ENCODE peak calls at places on chromosomes 2 and 18, in six cellular contexts. W is transverse colon; Y is H1; O is heart left ventricle; G is CD8-positive, alpha-beta T cell; S is PC-9. F is an unnamed sample. For H3K27me3, the result is how much of the 10 kb centered on the place peaks cover.

GRCh38 chr2:235829726-235830125 is 335.9 kb downstream of the AGAP1 start:
- DNase-seq in W (no peak), Y (no peak), O (no peak), G (no peak), S (no peak), F (no peak)

GRCh38 chr2:3242747-3243369 is 134.8 kb downstream of the EIPR1 start:
- DNase-seq in W (no peak), Y (no peak), O (no peak), G (no peak), S (no peak), F (peak)

GRCh38 chr2:26316041-26316440 is 29.9 kb upstream of the SELENOI start:
- DNase-seq in W (no peak), Y (no peak), O (no peak), G (no peak), S (no peak), F (no peak)

GRCh38 chr2:85578243-85579180 is 1.1 kb downstream of the VAMP8 start:
- DNase-seq in W (peak), Y (no peak), O (peak), G (no peak), S (peak), F (no peak)

GRCh38 chr2:97645700-97646629 is at the start of gene COX5B:
- DNase-seq in W (peak), Y (peak), O (peak), G (peak), S (peak), F (peak)

GRCh38 chr2:1499033-1499795 is 86.0 kb downstream of the TPO start:
- DNase-seq in W (no peak), Y (no peak), O (no peak), G (no peak), S (no peak), F (no peak)

GRCh38 chr2:31004252-31004651 is 134.0 kb downstream of the GALNT14 start:
- DNase-seq in W (no peak), Y (no peak), O (no peak), G (no peak), S (no peak), F (no peak)

GRCh38 chr2:111122631-111123421 is 2.1 kb downstream of the BCL2L11 start:
- DNase-seq in W (peak), Y (no peak), O (peak), G (no peak), S (peak), F (peak)

GRCh38 chr2:3801506-3801905 is 98.1 kb downstream of the DCDC2C start:
- DNase-seq in W (no peak), Y (no peak), O (no peak), G (no peak), S (no peak), F (no peak)

GRCh38 chr2:101751875-101752619 is 54.5 kb downstream of the MAP4K4 start:
- DNase-seq in W (no peak), Y (no peak), O (no peak), G (no peak), S (no peak), F (no peak)

GRCh38 chr18:808086-808485 is 4.0 kb downstream of the YES1 start:
- DNase-seq in W (no peak), Y (no peak), O (no peak), G (no peak), S (no peak), F (no peak)

GRCh38 chr18:75478996-75479870 is 51.7 kb upstream of the SMIM21 start:
- DNase-seq in W (no peak), Y (no peak), O (no peak), G (no peak), S (no peak), F (no peak)

GRCh38 chr2:177740718-177741117 is 331.9 kb downstream of the PDE11A start:
- DNase-seq in W (no peak), Y (no peak), O (no peak), G (no peak), S (no peak), F (no peak)

GRCh38 chr2:237465515-237466227 is 21.4 kb upstream of the MLPH start:
- DNase-seq in W (no peak), Y (no peak), O (no peak), G (no peak), S (peak), F (no peak)

GRCh38 chr18:41905786-41906527 is 49.1 kb upstream of the PIK3C3 start:
- DNase-seq in W (no peak), Y (no peak), O (no peak), G (no peak), S (peak), F (no peak)

GRCh38 chr18:41906528-41907256 is 48.3 kb upstream of the PIK3C3 start:
- DNase-seq in W (no peak), Y (no peak), O (no peak), G (no peak), S (peak), F (peak)
- TF ChIP-seq CTCF in W (peak), Y (peak), O (peak), G (peak), S (peak), F (peak)

GRCh38 chr2:62305421-62306176 is 109.7 kb downstream of the B3GNT2 start:
- DNase-seq in W (no peak), Y (no peak), O (no peak), G (no peak), S (peak), F (no peak)

GRCh38 chr2:62309465-62310091 is 113.7 kb downstream of the B3GNT2 start:
- DNase-seq in W (no peak), Y (no peak), O (no peak), G (no peak), S (no peak), F (no peak)

GRCh38 chr2:62309081-62309464 is 113.2 kb downstream of the B3GNT2 start:
- DNase-seq in W (no peak), Y (no peak), O (no peak), G (no peak), S (no peak), F (no peak)

GRCh38 chr2:62306751-62307468 is 111.0 kb downstream of the B3GNT2 start:
- DNase-seq in W (peak), Y (no peak), O (no peak), G (no peak), S (peak), F (no peak)

DNA sequence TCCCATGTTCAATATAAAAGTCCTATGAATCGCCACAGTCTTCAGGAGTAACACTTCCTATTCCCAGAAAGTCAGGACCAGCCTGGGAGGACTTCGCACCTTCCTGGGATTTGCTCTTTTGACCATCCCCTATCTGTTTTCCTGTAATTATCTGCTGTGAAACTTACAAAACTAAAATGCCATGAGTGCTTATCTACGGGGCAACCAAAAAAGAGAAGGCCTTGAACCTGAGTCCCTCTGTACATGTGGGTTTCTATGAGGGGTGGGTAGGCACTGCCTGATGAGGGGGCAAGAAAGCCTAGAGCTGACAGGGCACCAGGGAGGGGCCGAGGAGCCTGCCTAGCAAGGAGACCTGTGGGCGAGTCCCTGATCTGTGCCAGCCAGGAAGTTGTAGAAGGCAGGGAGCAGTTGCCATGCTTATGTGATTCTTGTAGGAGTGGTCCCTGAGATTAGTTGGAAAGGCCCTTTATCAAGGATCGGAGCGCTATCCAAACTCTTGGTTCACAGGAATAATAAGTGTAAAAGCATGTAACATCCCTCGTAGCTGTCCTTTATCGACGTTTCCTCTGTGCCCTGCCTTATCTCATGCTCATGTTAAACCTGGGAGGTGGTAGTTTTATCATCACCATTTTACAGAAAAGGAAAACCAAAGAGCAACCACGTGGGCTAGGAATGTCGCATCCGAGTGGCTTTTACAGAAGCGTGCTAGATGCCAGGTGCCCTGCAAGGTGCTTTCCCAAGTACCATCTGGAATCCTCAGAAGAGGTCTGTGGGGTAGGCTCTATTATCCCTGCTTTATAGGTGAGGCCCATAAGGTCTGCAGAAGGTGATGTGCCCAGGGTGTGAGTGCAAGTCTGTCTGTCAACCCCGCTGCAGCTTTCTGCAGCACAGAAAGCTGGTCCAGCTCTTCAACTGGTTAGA is 111.8 kb downstream of the B3GNT2 start:
- DNase-seq in W (peak), Y (no peak), O (no peak), G (no peak), S (peak), F (no peak)
- H3K27ac ChIP-seq in W (peak), Y (no peak), O (peak), G (no peak), S (peak), F (no peak)

DNA sequence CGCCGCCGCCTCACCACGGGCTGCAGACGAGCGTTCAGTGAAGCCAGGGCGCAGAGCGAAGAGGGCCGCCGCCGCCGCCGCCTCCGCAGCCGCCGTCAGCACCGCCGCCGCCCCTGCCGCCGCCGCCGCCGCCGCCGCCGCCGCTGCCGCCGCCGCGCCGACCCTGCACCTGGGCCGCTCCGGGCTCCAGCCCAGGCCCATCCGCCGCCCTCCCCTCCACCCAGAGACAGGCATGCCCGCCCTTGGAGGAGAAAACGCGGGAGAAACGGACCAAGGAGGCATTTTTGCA is 3.0 kb downstream of the POU3F3 start:
- DNase-seq in W (no peak), Y (no peak), O (no peak), G (no peak), S (no peak), F (no peak)
- H3K27me3 ChIP-seq in W (half or more), Y (half or more), O (half or more), G (under half), S (under half), F (half or more)

GRCh38 chr18:32438173-32438572 is 32.5 kb downstream of the GAREM1 start:
- DNase-seq in W (no peak), Y (no peak), O (peak), G (no peak), S (no peak), F (no peak)

GRCh38 chr18:32441536-32441935 is 29.1 kb downstream of the GAREM1 start:
- DNase-seq in W (no peak), Y (no peak), O (no peak), G (no peak), S (no peak), F (no peak)

GRCh38 chr18:32439241-32439640 is 31.4 kb downstream of the GAREM1 start:
- DNase-seq in W (no peak), Y (no peak), O (no peak), G (no peak), S (no peak), F (no peak)

GRCh38 chr18:32440478-32440877 is 30.2 kb downstream of the GAREM1 start:
- DNase-seq in W (no peak), Y (no peak), O (no peak), G (no peak), S (no peak), F (no peak)

GRCh38 chr18:32439802-32440201 is 30.9 kb downstream of the GAREM1 start:
- DNase-seq in W (no peak), Y (no peak), O (peak), G (no peak), S (no peak), F (no peak)
- TF ChIP-seq CTCF in W (peak), Y (peak), O (no peak), G (no peak), S (no peak), F (no peak)

GRCh38 chr18:26574958-26575864 is 26.9 kb upstream of the KCTD1 start:
- DNase-seq in W (peak), Y (peak), O (peak), G (no peak), S (peak), F (no peak)
- H3K27ac ChIP-seq in W (no peak), Y (no peak), O (no peak), G (no peak), S (peak), F (no peak)

DNA sequence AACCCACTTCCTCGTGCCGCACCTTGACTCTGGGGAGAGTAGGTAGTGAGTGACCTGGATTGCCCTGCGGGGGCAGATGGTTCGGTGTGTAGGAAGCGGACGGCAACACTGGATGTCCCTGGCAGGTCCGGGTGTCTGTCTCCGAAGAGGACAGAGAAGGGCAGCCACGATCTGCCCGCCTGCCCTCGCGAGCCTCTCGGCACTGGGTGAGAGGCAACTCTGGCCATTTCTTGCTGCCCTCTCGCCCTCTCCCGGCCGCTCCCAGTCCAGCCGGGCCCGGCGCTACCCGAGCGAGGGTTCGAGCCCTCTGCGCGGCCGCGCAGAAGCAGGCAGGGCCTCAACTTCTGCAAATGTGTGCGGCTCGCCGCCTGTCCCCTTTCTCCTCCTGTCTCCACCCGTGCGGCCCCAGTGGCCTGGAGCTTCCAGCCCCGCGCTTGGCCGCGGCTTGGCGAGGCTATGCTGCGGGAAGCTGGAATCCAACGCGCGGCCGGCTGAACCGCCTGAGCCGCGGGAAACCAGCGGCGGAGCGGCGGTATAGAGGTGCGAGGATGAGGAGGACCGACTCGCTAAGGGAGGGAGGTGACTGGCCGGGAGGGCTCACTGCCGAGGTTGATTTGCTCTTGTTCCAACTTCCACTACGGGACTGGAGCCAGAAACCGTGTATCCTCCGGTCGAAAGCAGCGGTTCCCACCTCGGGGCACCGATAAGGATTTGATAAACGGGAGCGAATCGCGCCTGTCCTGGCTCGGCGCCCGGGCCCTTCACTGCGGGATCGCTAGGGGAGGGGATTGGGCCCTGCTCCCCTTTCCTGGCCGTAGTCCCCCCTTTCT is 1.5 kb downstream of the EPAS1 start:
- DNase-seq in W (peak), Y (no peak), O (peak), G (no peak), S (peak), F (no peak)
- H3K27me3 ChIP-seq in W (under half), Y (half or more), O (under half), G (under half), S (under half), F (under half)

DNA sequence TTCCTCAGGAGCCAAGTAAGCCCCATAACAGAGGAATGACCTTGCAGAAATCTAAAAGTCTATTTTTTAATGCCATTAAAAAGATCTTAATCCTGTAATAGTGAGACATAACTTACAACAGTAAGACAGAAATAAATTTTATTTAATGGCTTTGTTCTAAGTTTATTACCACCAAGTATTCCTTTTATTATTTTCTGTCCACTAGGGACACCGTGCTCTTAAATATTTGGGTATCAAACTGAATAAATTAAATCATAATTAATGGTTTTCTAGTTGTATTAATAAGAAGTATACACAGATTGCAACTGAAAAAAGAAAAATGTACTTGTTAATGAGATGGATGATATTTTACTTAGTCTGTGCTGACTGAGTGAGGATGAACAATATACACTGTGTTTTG is 3.1 kb upstream of the B4GALT6 start:
- DNase-seq in W (no peak), Y (no peak), O (no peak), G (no peak), S (no peak), F (no peak)
- TF ChIP-seq CTCF in W (no peak), Y (no peak), O (no peak), G (no peak), S (peak), F (no peak)

GRCh38 chr2:36486546-36487044 is 111.4 kb downstream of the FEZ2 start:
- DNase-seq in W (no peak), Y (no peak), O (no peak), G (no peak), S (peak), F (no peak)
- H3K27ac ChIP-seq in W (peak), Y (no peak), O (peak), G (no peak), S (peak), F (no peak)

GRCh38 chr2:72143441-72144356 is 4.0 kb downstream of the CYP26B1 start:
- DNase-seq in W (no peak), Y (no peak), O (no peak), G (no peak), S (no peak), F (no peak)
- H3K27me3 ChIP-seq in W (half or more), Y (half or more), O (under half), G (under half), S (under half), F (under half)

GRCh38 chr2:14642499-14642898 is 10.0 kb downstream of the LRATD1 start:
- DNase-seq in W (no peak), Y (no peak), O (no peak), G (no peak), S (no peak), F (no peak)
- TF ChIP-seq CTCF in W (no peak), Y (peak), O (no peak), G (no peak), S (peak), F (no peak)